ENCODE peak calls at places on chromosomes 5 and 9, in seven cellular contexts. One of them, this sample, is unnamed.

GRCh38 chr9:73199886-73200285 is 48.2 kb downstream of the ANXA1 start:
- DNase-seq in D341Med: peak; percentile 31
- DNase-seq in SJSA1: no peak
- DNase-seq in body of pancreas: no peak
- DNase-seq in pons: no peak
- DNase-seq in tibial artery: no peak
- DNase-seq in NCI-H1048: no peak
- DNase-seq in this sample: no peak

GRCh38 chr5:146805099-146805498 is 73.5 kb downstream of the PPP2R2B start:
- DNase-seq in D341Med: no peak
- DNase-seq in SJSA1: no peak
- DNase-seq in body of pancreas: no peak
- DNase-seq in pons: no peak
- DNase-seq in tibial artery: no peak
- DNase-seq in NCI-H1048: no peak
- DNase-seq in this sample: no peak

GRCh38 chr5:93054424-93055165 is 526.4 kb downstream of the NR2F1-AS1 start:
- DNase-seq in D341Med: no peak
- DNase-seq in SJSA1: no peak
- DNase-seq in body of pancreas: no peak
- DNase-seq in pons: no peak
- DNase-seq in tibial artery: no peak
- DNase-seq in NCI-H1048: no peak
- DNase-seq in this sample: no peak

GRCh38 chr9:34898846-34899245 is 59.2 kb upstream of the PHF24 start:
- DNase-seq in D341Med: no peak
- DNase-seq in SJSA1: no peak
- DNase-seq in body of pancreas: no peak
- DNase-seq in pons: peak; percentile 95
- DNase-seq in tibial artery: no peak
- DNase-seq in NCI-H1048: no peak
- DNase-seq in this sample: no peak

GRCh38 chr9:21854594-21854993 is 52.2 kb downstream of the MTAP start:
- DNase-seq in D341Med: no peak
- DNase-seq in SJSA1: no peak
- DNase-seq in body of pancreas: peak; percentile 79
- DNase-seq in pons: no peak
- DNase-seq in tibial artery: no peak
- DNase-seq in NCI-H1048: no peak
- DNase-seq in this sample: no peak

GRCh38 chr5:168881427-168882149 is 302.4 kb upstream of the PANK3 start:
- DNase-seq in D341Med: no peak
- DNase-seq in SJSA1: peak; percentile 86
- DNase-seq in body of pancreas: no peak
- DNase-seq in pons: no peak
- DNase-seq in tibial artery: no peak
- DNase-seq in NCI-H1048: no peak
- DNase-seq in this sample: no peak

GRCh38 chr5:95285406-95285761 is 490 bp upstream of the MCTP1 start:
- DNase-seq in D341Med: no peak
- DNase-seq in SJSA1: no peak
- DNase-seq in body of pancreas: no peak
- DNase-seq in pons: no peak
- DNase-seq in tibial artery: no peak
- DNase-seq in NCI-H1048: no peak
- DNase-seq in this sample: no peak

GRCh38 chr5:149732500-149733128 is 2.5 kb downstream of the PPARGC1B start:
- DNase-seq in D341Med: peak; percentile 48
- DNase-seq in SJSA1: no peak
- DNase-seq in body of pancreas: no peak
- DNase-seq in pons: no peak
- DNase-seq in tibial artery: peak; percentile 45
- DNase-seq in NCI-H1048: no peak
- DNase-seq in this sample: peak; percentile 61

GRCh38 chr5:125323613-125324012 is 577.2 kb upstream of the ZNF608 start:
- DNase-seq in D341Med: no peak
- DNase-seq in SJSA1: no peak
- DNase-seq in body of pancreas: no peak
- DNase-seq in pons: no peak
- DNase-seq in tibial artery: no peak
- DNase-seq in NCI-H1048: no peak
- DNase-seq in this sample: no peak

GRCh38 chr5:145718956-145719355 is 116.2 kb downstream of the PRELID2 start:
- DNase-seq in D341Med: no peak
- DNase-seq in SJSA1: no peak
- DNase-seq in body of pancreas: no peak
- DNase-seq in pons: peak; percentile 39
- DNase-seq in tibial artery: no peak
- DNase-seq in NCI-H1048: no peak
- DNase-seq in this sample: no peak

This sample was measured in psoas muscle.